ENCODE peak calls at places on chromosome 13, in five cellular contexts. One of them, this sample, is unnamed.
A peak's percentile ranks its signal among the peaks of the same experiment; 100 is the strongest.

GRCh38 chr13:110650436-110650835 is 35.1 kb downstream of the NAXD start:
- DNase-seq in SK-N-SH: no peak
- DNase-seq in H1: peak; percentile 33
- DNase-seq in HCT116: no peak
- DNase-seq in T47D: no peak
- DNase-seq in this sample: no peak

GRCh38 chr13:73499685-73500084 is 440.9 kb downstream of the KLF5 start:
- DNase-seq in T47D: no peak
- DNase-seq in HCT116: no peak
- DNase-seq in SK-N-SH: no peak
- DNase-seq in H1: no peak
- DNase-seq in this sample: no peak

GRCh38 chr13:93480553-93481106 is 254.0 kb downstream of the GPC6 start:
- DNase-seq in H1: no peak
- DNase-seq in SK-N-SH: no peak
- DNase-seq in T47D: no peak
- DNase-seq in HCT116: no peak
- DNase-seq in this sample: no peak

GRCh38 chr13:39612023-39612637 is 9.1 kb upstream of the LHFPL6 start:
- DNase-seq in SK-N-SH: peak; percentile 44
- DNase-seq in T47D: peak; percentile 75
- DNase-seq in HCT116: peak; percentile 46
- DNase-seq in H1: peak; percentile 76
- DNase-seq in this sample: no peak

GRCh38 chr13:106566682-106567420 is 1.1 kb downstream of the ARGLU1 start:
- DNase-seq in SK-N-SH: peak; percentile 79
- DNase-seq in T47D: peak; percentile 58
- DNase-seq in HCT116: no peak
- DNase-seq in H1: no peak
- DNase-seq in this sample: no peak

GRCh38 chr13:49655906-49656305 is 27.6 kb downstream of the ARL11 start:
- DNase-seq in T47D: no peak
- DNase-seq in HCT116: no peak
- DNase-seq in H1: no peak
- DNase-seq in SK-N-SH: no peak
- DNase-seq in this sample: no peak

GRCh38 chr13:109509154-109509905 is 277.1 kb downstream of the IRS2 start:
- DNase-seq in H1: no peak
- DNase-seq in T47D: peak; percentile 94
- DNase-seq in SK-N-SH: no peak
- DNase-seq in HCT116: no peak
- DNase-seq in this sample: no peak

GRCh38 chr13:94515352-94515751 is 35.9 kb upstream of the DCT start:
- DNase-seq in SK-N-SH: no peak
- DNase-seq in HCT116: no peak
- DNase-seq in H1: no peak
- DNase-seq in T47D: no peak
- DNase-seq in this sample: no peak

GRCh38 chr13:44921478-44921877 is 67.8 kb downstream of the NUFIP1 start:
- DNase-seq in T47D: no peak
- DNase-seq in H1: no peak
- DNase-seq in SK-N-SH: no peak
- DNase-seq in HCT116: no peak
- DNase-seq in this sample: no peak

GRCh38 chr13:77338961-77339401 is 12.1 kb upstream of the MYCBP2 start:
- DNase-seq in HCT116: no peak
- DNase-seq in H1: no peak
- DNase-seq in T47D: no peak
- DNase-seq in SK-N-SH: no peak
- DNase-seq in this sample: no peak

GRCh38 chr13:38514575-38514974 is 164.9 kb downstream of the UFM1 start:
- DNase-seq in H1: no peak
- DNase-seq in T47D: no peak
- DNase-seq in SK-N-SH: no peak
- DNase-seq in HCT116: no peak
- DNase-seq in this sample: no peak

GRCh38 chr13:102147353-102147752 is 254.5 kb downstream of the FGF14 start:
- DNase-seq in H1: no peak
- DNase-seq in T47D: no peak
- DNase-seq in SK-N-SH: no peak
- DNase-seq in HCT116: no peak
- DNase-seq in this sample: no peak

GRCh38 chr13:89097994-89098393 is 1426.8 kb downstream of the SLITRK5 start:
- DNase-seq in H1: no peak
- DNase-seq in T47D: no peak
- DNase-seq in SK-N-SH: no peak
- DNase-seq in HCT116: no peak
- DNase-seq in this sample: no peak

GRCh38 chr13:39777527-39778061 is 122.1 kb downstream of the COG6 start:
- DNase-seq in SK-N-SH: no peak
- DNase-seq in HCT116: peak; percentile 32
- DNase-seq in H1: no peak
- DNase-seq in T47D: peak; percentile 56
- DNase-seq in this sample: no peak

GRCh38 chr13:96082640-96083039 is 7.3 kb upstream of the HS6ST3 start:
- DNase-seq in HCT116: no peak
- DNase-seq in H1: no peak
- DNase-seq in T47D: no peak
- DNase-seq in SK-N-SH: no peak
- DNase-seq in this sample: no peak

GRCh38 chr13:110199046-110199831 is 107.7 kb downstream of the COL4A1 start:
- DNase-seq in T47D: no peak
- DNase-seq in H1: no peak
- DNase-seq in SK-N-SH: no peak
- DNase-seq in HCT116: no peak
- DNase-seq in this sample: no peak

GRCh38 chr13:110944121-110944967 is 29.5 kb upstream of the ANKRD10 start:
- DNase-seq in HCT116: peak; percentile 77
- DNase-seq in H1: no peak
- DNase-seq in T47D: peak; percentile 69
- DNase-seq in SK-N-SH: peak; percentile 51
- DNase-seq in this sample: no peak

GRCh38 chr13:73109288-73109899 is 50.6 kb downstream of the KLF5 start:
- DNase-seq in H1: no peak
- DNase-seq in SK-N-SH: no peak
- DNase-seq in T47D: no peak
- DNase-seq in HCT116: no peak
- DNase-seq in this sample: no peak

GRCh38 chr13:113728571-113729054 is 30.4 kb upstream of the TMEM255B start:
- DNase-seq in T47D: no peak
- DNase-seq in H1: no peak
- DNase-seq in SK-N-SH: no peak
- DNase-seq in HCT116: no peak
- DNase-seq in this sample: no peak

GRCh38 chr13:23778879-23779278 is 110.3 kb downstream of the MIPEP start:
- DNase-seq in HCT116: no peak
- DNase-seq in H1: no peak
- DNase-seq in T47D: peak; percentile 69
- DNase-seq in SK-N-SH: no peak
- DNase-seq in this sample: no peak

GRCh38 chr13:48567521-48568331 is 34.8 kb upstream of the RCBTB2 start:
- DNase-seq in SK-N-SH: no peak
- DNase-seq in H1: no peak
- DNase-seq in HCT116: no peak
- DNase-seq in T47D: peak; percentile 27
- DNase-seq in this sample: no peak

GRCh38 chr13:34863360-34864135 is 78.5 kb upstream of the NBEA start:
- DNase-seq in HCT116: peak; percentile 68
- DNase-seq in H1: no peak
- DNase-seq in T47D: no peak
- DNase-seq in SK-N-SH: no peak
- DNase-seq in this sample: no peak

GRCh38 chr13:34030782-34031181 is 212.8 kb downstream of the RFC3 start:
- DNase-seq in SK-N-SH: no peak
- DNase-seq in T47D: no peak
- DNase-seq in HCT116: no peak
- DNase-seq in H1: no peak
- DNase-seq in this sample: no peak

GRCh38 chr13:25796474-25796873 is 255.3 kb downstream of the SHISA2 start:
- DNase-seq in H1: no peak
- DNase-seq in T47D: no peak
- DNase-seq in SK-N-SH: no peak
- DNase-seq in HCT116: no peak
- DNase-seq in this sample: no peak

GRCh38 chr13:99909836-99910619 is 61.5 kb downstream of the ZIC5 start:
- DNase-seq in HCT116: no peak
- DNase-seq in H1: no peak
- DNase-seq in SK-N-SH: no peak
- DNase-seq in T47D: no peak
- DNase-seq in this sample: no peak

GRCh38 chr13:92896842-92897241 is 329.8 kb upstream of the GPC6 start:
- DNase-seq in SK-N-SH: peak; percentile 2
- DNase-seq in H1: no peak
- DNase-seq in T47D: peak; percentile 72
- DNase-seq in HCT116: no peak
- DNase-seq in this sample: no peak

GRCh38 chr13:82688400-82688999 is 1193.8 kb downstream of the SLITRK1 start:
- DNase-seq in HCT116: no peak
- DNase-seq in H1: no peak
- DNase-seq in SK-N-SH: no peak
- DNase-seq in T47D: peak; percentile 3
- DNase-seq in this sample: no peak

GRCh38 chr13:112576191-112576590 is 11.8 kb downstream of the TUBGCP3 start:
- DNase-seq in HCT116: no peak
- DNase-seq in H1: no peak
- DNase-seq in T47D: no peak
- DNase-seq in SK-N-SH: no peak
- DNase-seq in this sample: no peak

DNA sequence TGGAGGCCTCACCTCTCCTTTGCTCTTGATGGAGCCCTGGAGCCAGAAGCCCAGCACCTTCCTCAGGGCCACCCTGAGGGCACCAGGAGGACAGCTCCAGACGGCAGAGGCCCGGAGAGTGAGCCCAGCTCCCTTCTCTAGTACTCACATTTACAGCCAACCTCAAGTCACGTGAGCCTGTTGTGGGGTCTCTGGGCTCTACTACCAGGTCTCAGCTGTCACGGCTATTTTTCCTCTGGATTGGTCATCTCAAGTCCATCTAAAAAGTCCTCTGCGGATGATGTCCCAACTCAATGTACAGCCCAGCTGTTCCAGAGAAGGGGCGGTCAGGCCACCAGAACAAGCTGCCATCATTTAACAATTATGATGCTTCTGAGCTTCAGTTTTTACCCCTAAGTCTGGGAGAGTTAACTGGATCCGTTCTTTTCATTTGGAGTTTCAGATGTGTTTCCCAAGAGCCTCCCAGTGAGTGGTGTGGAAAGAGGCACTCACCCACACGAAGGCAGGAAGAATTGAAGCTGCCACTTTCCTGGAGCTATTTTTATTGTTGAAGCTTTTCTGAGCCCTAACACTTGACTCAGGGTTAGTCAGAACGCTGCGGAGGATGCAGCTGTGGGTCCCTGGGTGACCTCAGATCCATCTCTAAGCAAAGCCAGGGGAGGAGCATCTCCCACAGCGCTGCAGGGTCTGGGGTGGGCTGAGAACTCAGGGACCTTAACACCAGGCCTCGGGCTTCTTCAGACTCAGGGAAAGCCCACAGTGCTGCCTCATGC is 143.5 kb upstream of the UBL3 start:
- DNase-seq in H1: no peak
- DNase-seq in T47D: no peak
- DNase-seq in HCT116: no peak
- DNase-seq in SK-N-SH: no peak
- DNase-seq in this sample: no peak
- TF ChIP-seq JUND in H1: no peak
- TF ChIP-seq JUND in T47D: no peak
- TF ChIP-seq JUND in HCT116: no peak
- TF ChIP-seq JUND in SK-N-SH: no peak
- TF ChIP-seq JUND in this sample: no peak

GRCh38 chr13:46378411-46378810 is 8.6 kb downstream of the RUBCNL start:
- DNase-seq in HCT116: no peak
- DNase-seq in T47D: no peak
- DNase-seq in SK-N-SH: no peak
- DNase-seq in H1: no peak
- DNase-seq in this sample: no peak
- TF ChIP-seq JUND in HCT116: no peak
- TF ChIP-seq JUND in T47D: no peak
- TF ChIP-seq JUND in SK-N-SH: no peak
- TF ChIP-seq JUND in H1: no peak
- TF ChIP-seq JUND in this sample: no peak

GRCh38 chr13:50726164-50726563 is 117.3 kb downstream of the DLEU7 start:
- DNase-seq in SK-N-SH: no peak
- DNase-seq in HCT116: no peak
- DNase-seq in H1: no peak
- DNase-seq in T47D: no peak
- DNase-seq in this sample: no peak
- TF ChIP-seq JUND in SK-N-SH: no peak
- TF ChIP-seq JUND in HCT116: no peak
- TF ChIP-seq JUND in H1: no peak
- TF ChIP-seq JUND in T47D: no peak
- TF ChIP-seq JUND in this sample: no peak

GRCh38 chr13:80224468-80224867 is 116.5 kb downstream of the SPRY2 start:
- DNase-seq in T47D: no peak
- DNase-seq in HCT116: no peak
- DNase-seq in SK-N-SH: no peak
- DNase-seq in H1: no peak
- DNase-seq in this sample: no peak
- TF ChIP-seq JUND in T47D: no peak
- TF ChIP-seq JUND in HCT116: no peak
- TF ChIP-seq JUND in SK-N-SH: peak; percentile 15
- TF ChIP-seq JUND in H1: no peak
- TF ChIP-seq JUND in this sample: no peak

GRCh38 chr13:104140557-104140956 is 1074.3 kb upstream of the SLC10A2 start:
- DNase-seq in T47D: no peak
- DNase-seq in SK-N-SH: no peak
- DNase-seq in H1: no peak
- DNase-seq in HCT116: peak; percentile 75
- DNase-seq in this sample: no peak
- TF ChIP-seq JUND in T47D: no peak
- TF ChIP-seq JUND in SK-N-SH: no peak
- TF ChIP-seq JUND in H1: no peak
- TF ChIP-seq JUND in HCT116: peak; percentile 52
- TF ChIP-seq JUND in this sample: no peak

DNA sequence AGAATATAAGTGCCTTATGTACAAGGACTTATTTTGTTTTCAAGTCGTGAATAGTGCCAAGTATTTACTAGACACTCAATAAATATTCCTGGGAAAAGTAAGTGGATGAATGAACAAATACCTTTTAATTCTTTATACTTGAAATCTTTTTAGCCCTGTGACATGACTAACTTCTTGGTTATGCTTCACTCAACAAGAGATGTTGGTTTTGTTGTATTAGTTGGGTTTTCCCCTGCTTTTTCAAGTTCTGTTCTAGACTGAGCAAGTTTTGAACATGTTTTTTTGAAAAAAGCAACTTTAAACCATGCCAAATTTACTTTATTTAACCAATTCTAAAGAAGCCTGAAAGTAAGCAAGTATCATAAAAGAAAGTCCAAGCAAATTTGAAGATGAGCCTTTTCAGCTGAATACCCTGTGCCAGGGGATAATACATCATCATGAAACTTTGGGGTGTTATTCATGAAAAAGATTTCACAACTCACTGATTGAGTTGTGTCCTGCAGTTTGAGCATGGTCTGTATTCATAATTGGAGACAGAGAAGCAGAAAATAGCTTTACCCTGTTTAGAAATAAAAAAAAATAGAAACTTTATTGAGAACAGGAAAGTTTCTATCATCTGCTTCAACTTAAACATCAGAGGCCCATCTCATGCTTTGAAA is 11.1 kb downstream of the LMO7 start:
- DNase-seq in T47D: no peak
- DNase-seq in HCT116: no peak
- DNase-seq in SK-N-SH: no peak
- DNase-seq in H1: no peak
- DNase-seq in this sample: peak; percentile 38
- TF ChIP-seq JUND in T47D: no peak
- TF ChIP-seq JUND in HCT116: no peak
- TF ChIP-seq JUND in SK-N-SH: no peak
- TF ChIP-seq JUND in H1: no peak
- TF ChIP-seq JUND in this sample: no peak